ENCODE peak calls at places on chromosome 10, in four cellular contexts. K is stromal cell of bone marrow, E is cardiac fibroblast, G is erythroblast. O is an unnamed sample.

GRCh38 chr10:14358886-14359573 is 28.3 kb upstream of the FRMD4A start:
- DNase-seq in G (no peak), K (no peak), E (no peak), O (peak)

GRCh38 chr10:131231965-131232541 is 79.5 kb downstream of the TCERG1L start:
- DNase-seq in K (no peak), E (no peak), G (no peak), O (no peak)

GRCh38 chr10:103921750-103922195 is 3.8 kb upstream of the STN1 start:
- DNase-seq in K (no peak), G (peak), E (peak), O (no peak)

GRCh38 chr10:69810097-69810496 is 8.4 kb downstream of the COL13A1 start:
- DNase-seq in E (no peak), K (no peak), G (no peak), O (no peak)

GRCh38 chr10:130854151-130854550 is 457.4 kb downstream of the TCERG1L start:
- DNase-seq in G (no peak), K (no peak), E (peak), O (peak)

GRCh38 chr10:71712572-71713134 is 6.9 kb downstream of the C10orf105 start:
- DNase-seq in G (peak), E (no peak), K (no peak), O (no peak)

GRCh38 chr10:132634241-132634946 is 96.8 kb downstream of the INPP5A start:
- DNase-seq in G (no peak), E (no peak), K (no peak), O (no peak)

GRCh38 chr10:45580371-45580770 is 92.2 kb downstream of the ZFAND4 start:
- DNase-seq in G (peak), K (no peak), E (no peak), O (no peak)

GRCh38 chr10:4384254-4384653 is 441.8 kb upstream of the AKR1E2 start:
- DNase-seq in K (peak), E (no peak), G (no peak), O (peak)

GRCh38 chr10:126478600-126478999 is 90.3 kb upstream of the ADAM12 start:
- DNase-seq in K (no peak), E (no peak), G (no peak), O (no peak)

GRCh38 chr10:34861293-34862004 is 46.4 kb upstream of the PARD3 start:
- DNase-seq in G (no peak), K (peak), E (peak), O (peak)

O was measured in astrocyte of the spinal cord.